ENCODE peak calls at places on chromosomes 4 and X, in seven cellular contexts. U is HFF-Myc, I is brain microvascular endothelial cell, V is AG04450, A is suprapubic skin, C is upper lobe of right lung, B is cardiac muscle cell. D is an unnamed sample.

GRCh38 chr4:103150677-103151076 is 47.5 kb downstream of the CENPE start:
- DNase-seq in B (no peak), V (no peak), U (no peak), A (no peak), I (peak), C (no peak), D (no peak)

GRCh38 chrX:149513713-149514427 is 8.8 kb upstream of the IDS start:
- DNase-seq in C (no peak), U (no peak), V (no peak), A (no peak), B (peak), I (no peak), D (no peak)

GRCh38 chr4:175999944-176000343 is 65.7 kb upstream of the WDR17 start:
- DNase-seq in V (no peak), U (no peak), I (no peak), C (no peak), A (no peak), B (no peak), D (no peak)

GRCh38 chr4:122827258-122827887 is 742 bp downstream of the FGF2 start:
- DNase-seq in C (peak), A (peak), U (no peak), V (no peak), I (peak), B (peak), D (peak)

GRCh38 chr4:100299019-100299418 is 108.8 kb upstream of the DDIT4L start:
- DNase-seq in C (no peak), V (peak), U (peak), I (peak), B (peak), A (no peak), D (no peak)

GRCh38 chrX:20373063-20373462 is 106.4 kb upstream of the RPS6KA3 start:
- DNase-seq in C (no peak), I (no peak), V (no peak), U (no peak), A (no peak), B (no peak), D (no peak)

GRCh38 chrX:53186363-53186762 is 38.6 kb downstream of the KDM5C start:
- DNase-seq in A (no peak), I (peak), U (no peak), V (no peak), B (no peak), C (no peak), D (no peak)

GRCh38 chr4:52780627-52781354 is 29.6 kb upstream of the ERVMER34-1 start:
- DNase-seq in C (no peak), I (peak), A (no peak), V (no peak), U (no peak), B (peak), D (no peak)

GRCh38 chr4:3870567-3870962 is 104.4 kb downstream of the ADRA2C start:
- DNase-seq in A (peak), B (no peak), U (no peak), V (no peak), I (no peak), C (no peak), D (no peak)

GRCh38 chrX:1874416-1874815 is 259.6 kb downstream of the ASMT start:
- DNase-seq in C (no peak), A (no peak), V (no peak), B (no peak), U (no peak), I (no peak), D (no peak)

GRCh38 chr4:158873795-158874359 is 105.1 kb downstream of the FNIP2 start:
- DNase-seq in A (no peak), C (no peak), V (peak), B (peak), U (no peak), I (peak), D (no peak)

DNA sequence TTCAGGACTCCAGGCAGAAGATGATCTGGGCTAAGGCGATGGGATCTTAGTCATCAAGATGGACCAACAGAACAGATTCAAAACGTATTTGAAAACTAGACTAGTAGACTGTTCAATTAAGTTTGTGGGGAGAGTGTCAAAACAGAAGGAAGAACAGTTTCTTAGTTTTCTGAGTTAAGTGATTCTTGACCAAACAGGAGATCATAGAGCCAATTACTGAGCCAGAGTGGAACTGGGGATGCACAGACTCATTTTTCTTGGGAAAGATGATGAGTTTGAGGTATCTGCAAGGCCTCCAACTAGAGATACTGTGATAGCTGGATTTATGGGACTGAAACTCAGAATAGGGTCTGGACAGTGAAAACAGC is 119.5 kb downstream of the REELD1 start:
- DNase-seq in C (no peak), I (no peak), B (no peak), A (no peak), V (no peak), U (no peak), D (no peak)
- H3K4me3 ChIP-seq in C (no peak), I (no peak), B (no peak), A (no peak), V (peak), U (no peak), D (peak)

GRCh38 chr4:147056951-147057630 is 111.4 kb upstream of the TTC29 start:
- DNase-seq in C (no peak), U (no peak), V (no peak), A (no peak), B (peak), I (no peak), D (peak)
- TF ChIP-seq CTCF in C (no peak), U (peak), V (no peak), A (no peak), B (no peak), I (peak), D (no peak)

DNA sequence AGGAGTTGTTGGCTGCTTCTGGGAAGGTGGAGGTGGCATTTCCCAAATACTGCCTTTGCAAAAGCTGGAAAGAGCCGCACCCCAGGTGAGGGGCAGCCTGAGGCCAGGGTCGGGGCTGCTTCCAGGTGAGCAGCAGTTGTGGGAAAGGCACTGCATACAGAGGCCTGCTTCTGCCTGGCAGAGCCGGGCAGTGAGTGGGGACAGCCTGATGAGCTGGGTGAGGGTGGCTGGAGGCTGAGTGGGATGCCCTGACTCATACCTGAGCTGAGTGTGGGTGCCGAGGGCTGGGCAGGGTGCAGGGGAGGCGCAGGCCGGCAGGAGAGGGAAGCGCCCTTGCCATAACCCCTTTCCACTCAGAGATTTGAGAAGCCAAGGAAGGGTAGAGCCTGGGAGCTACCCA is 6.5 kb upstream of the PSAPL1 start:
- DNase-seq in V (no peak), C (no peak), A (no peak), B (no peak), I (no peak), U (no peak), D (no peak)
- H3K4me3 ChIP-seq in V (no peak), C (no peak), A (no peak), B (no peak), I (no peak), U (no peak), D (no peak)

GRCh38 chr4:1305781-1306455 is 16.2 kb downstream of the MAEA start:
- DNase-seq in C (no peak), V (no peak), A (no peak), U (no peak), I (no peak), B (no peak), D (no peak)
- TF ChIP-seq CTCF in C (no peak), V (no peak), A (no peak), U (no peak), I (no peak), B (no peak), D (no peak)

GRCh38 chr4:173171098-173171497 is 2.5 kb downstream of the GALNT7 start:
- DNase-seq in A (no peak), V (no peak), C (no peak), B (peak), I (no peak), U (no peak), D (no peak)
- H3K4me3 ChIP-seq in A (no peak), V (peak), C (no peak), B (no peak), I (no peak), U (no peak), D (peak)